ENCODE peak calls at places on chromosomes 12 and 14, in eight cellular contexts. K is stromal cell of bone marrow; N is stimulated activated CD8-positive, alpha-beta memory T cell treated with anti-CD3 and anti-CD28 coated beads, Interleukin-7, amount 100 ng/mL, for 4 hours; R is psoas muscle; G is cardiac muscle cell; J is effector memory CD8-positive, alpha-beta T cell; E is NCI-H1092; H is GM19239. V is an unnamed sample.

GRCh38 chr12:84624601-84625000 is 288.0 kb downstream of the SLC6A15 start:
- DNase-seq in K (no peak), N (no peak), R (no peak), G (no peak), J (no peak), E (no peak), H (no peak), V (no peak)

GRCh38 chr14:63460594-63461132 is 82.5 kb downstream of the PPP2R5E start:
- DNase-seq in K (no peak), N (no peak), R (no peak), G (no peak), J (no peak), E (no peak), H (no peak), V (no peak)

GRCh38 chr12:123044351-123044750 is 63.9 kb downstream of the ARL6IP4 start:
- DNase-seq in K (no peak), N (no peak), R (no peak), G (no peak), J (no peak), E (no peak), H (no peak), V (no peak)

GRCh38 chr12:82740129-82741000 is 53.7 kb downstream of the TMTC2 start:
- DNase-seq in K (peak), N (no peak), R (no peak), G (peak), J (no peak), E (no peak), H (no peak), V (no peak)

GRCh38 chr12:26001530-26001929 is 43.0 kb downstream of the RASSF8 start:
- DNase-seq in K (no peak), N (no peak), R (no peak), G (no peak), J (no peak), E (no peak), H (no peak), V (no peak)

GRCh38 chr12:57560516-57560915 is 10.7 kb downstream of the KIF5A start:
- DNase-seq in K (no peak), N (no peak), R (no peak), G (no peak), J (no peak), E (no peak), H (no peak), V (no peak)

GRCh38 chr14:92880851-92881250 is 42.1 kb upstream of the CHGA start:
- DNase-seq in K (peak), N (no peak), R (no peak), G (peak), J (no peak), E (peak), H (no peak), V (no peak)

GRCh38 chr14:69133206-69134125 is 19.5 kb downstream of the DCAF5 start:
- DNase-seq in K (peak), N (no peak), R (no peak), G (peak), J (no peak), E (no peak), H (no peak), V (no peak)

GRCh38 chr14:105041841-105042765 is 21.2 kb upstream of the CDCA4 start:
- DNase-seq in K (no peak), N (no peak), R (no peak), G (no peak), J (no peak), E (no peak), H (no peak), V (no peak)

V was measured in immature natural killer cell.